ENCODE peak calls at places on chromosomes 3 and 15, in seven cellular contexts. T is hippocampal formation; H is ureter; Q is activated naive CD4-positive, alpha-beta T cell; Y is CD8-positive, alpha-beta memory T cell; A is upper lobe of right lung; L is K562. E is an unnamed sample.

GRCh38 chr3:3666664-3667063 is 132.6 kb upstream of the LRRN1 start:
- DNase-seq in Q (no peak), T (no peak), A (no peak), L (no peak), Y (no peak), H (no peak), E (no peak)

GRCh38 chr3:64462203-64463120 is 225.3 kb downstream of the ADAMTS9 start:
- DNase-seq in H (no peak), Y (no peak), L (no peak), A (no peak), Q (no peak), T (no peak), E (no peak)

GRCh38 chr3:16441306-16441898 is 72.1 kb downstream of the RFTN1 start:
- DNase-seq in H (no peak), A (no peak), L (no peak), Q (no peak), Y (no peak), T (no peak), E (no peak)

GRCh38 chr3:168839692-168840091 is 744.0 kb upstream of the GOLIM4 start:
- DNase-seq in A (no peak), H (no peak), L (no peak), Y (no peak), T (no peak), Q (no peak), E (no peak)

GRCh38 chr15:82014989-82015388 is 30.8 kb downstream of the MEX3B start:
- DNase-seq in T (no peak), Q (no peak), A (no peak), Y (no peak), L (no peak), H (no peak), E (no peak)

GRCh38 chr3:50028336-50028735 is 60.4 kb upstream of the RBM5 start:
- DNase-seq in T (no peak), Q (no peak), A (no peak), Y (no peak), L (no peak), H (no peak), E (no peak)

GRCh38 chr15:86608461-86608860 is 528.8 kb downstream of the AGBL1 start:
- DNase-seq in Y (no peak), T (no peak), Q (no peak), A (no peak), L (no peak), H (no peak), E (no peak)

GRCh38 chr15:58159827-58160386 is 21.7 kb downstream of the AQP9 start:
- DNase-seq in H (no peak), L (no peak), Y (no peak), A (no peak), T (no peak), Q (no peak), E (no peak)

GRCh38 chr3:18505056-18505455 is 79.9 kb upstream of the SATB1 start:
- DNase-seq in T (no peak), L (no peak), A (no peak), Y (no peak), Q (no peak), H (no peak), E (no peak)

GRCh38 chr3:112776000-112776399 is 70.7 kb downstream of the CD200R1L start:
- DNase-seq in Q (no peak), L (no peak), T (no peak), Y (no peak), H (no peak), A (no peak), E (no peak)